ENCODE peak calls at places on chromosomes 5 and 9, in nine cellular contexts. S is Peyer's patch; Q is NCI-H748 treated with DMSO at 0.1 percent for 48 hours; M is COR-L47; W is coronary artery; G is nucleus accumbens; P is M059J; K is stimulated activated CD4-positive, alpha-beta T cell treated with anti-CD3 and anti-CD28 coated beads, Interleukin-2, amount 100 ng/mL, for 24 hours; J is pulmonary artery endothelial cell. F is an unnamed sample.

GRCh38 chr9:91746357-91746756 is 203.7 kb downstream of the ROR2 start:
- DNase-seq in S (no peak), Q (no peak), M (no peak), W (no peak), G (no peak), P (no peak), K (no peak), J (no peak), F (no peak)

GRCh38 chr9:112380102-112380581 is at the start of gene HSDL2:
- DNase-seq in S (no peak), Q (no peak), M (no peak), W (no peak), G (no peak), P (peak; percentile 54), K (no peak), J (no peak), F (peak; percentile 44)

GRCh38 chr9:38205279-38205678 is 136.3 kb upstream of the SHB start:
- DNase-seq in S (no peak), Q (no peak), M (no peak), W (no peak), G (no peak), P (peak; percentile 55), K (no peak), J (no peak), F (peak; percentile 78)

GRCh38 chr9:86300701-86301100 is 18.4 kb upstream of the ISCA1 start:
- DNase-seq in S (no peak), Q (no peak), M (no peak), W (no peak), G (no peak), P (no peak), K (no peak), J (no peak), F (no peak)

GRCh38 chr5:76787237-76787636 is 31.6 kb upstream of the F2RL1 start:
- DNase-seq in S (no peak), Q (no peak), M (no peak), W (peak; percentile 89), G (no peak), P (peak; percentile 63), K (no peak), J (no peak), F (peak; percentile 72)

GRCh38 chr5:65142511-65143011 is 339.2 kb downstream of the ADAMTS6 start:
- DNase-seq in S (no peak), Q (no peak), M (peak; percentile 35), W (no peak), G (no peak), P (peak; percentile 73), K (no peak), J (peak; percentile 20), F (peak; percentile 67)

GRCh38 chr9:129458155-129458661 is 162.7 kb downstream of the C9orf50 start:
- DNase-seq in S (no peak), Q (no peak), M (no peak), W (no peak), G (peak; percentile 30), P (peak; percentile 75), K (peak; percentile 46), J (no peak), F (no peak)

GRCh38 chr9:134624827-134625181 is 16.8 kb upstream of the COL5A1 start:
- DNase-seq in S (peak; percentile 28), Q (no peak), M (no peak), W (no peak), G (no peak), P (peak; percentile 95), K (no peak), J (no peak), F (peak; percentile 68)

GRCh38 chr5:132473608-132474007 is 17.0 kb downstream of the IRF1 start:
- DNase-seq in S (no peak), Q (no peak), M (no peak), W (no peak), G (no peak), P (no peak), K (no peak), J (no peak), F (no peak)

GRCh38 chr5:8227114-8227513 is 358.2 kb downstream of the MTRR start:
- DNase-seq in S (no peak), Q (no peak), M (no peak), W (no peak), G (no peak), P (no peak), K (no peak), J (no peak), F (no peak)

GRCh38 chr9:128249914-128250838 is 25.6 kb downstream of the GOLGA2 start:
- DNase-seq in S (peak; percentile 98), Q (peak; percentile 52), M (no peak), W (no peak), G (peak; percentile 42), P (no peak), K (peak; percentile 98), J (no peak), F (peak; percentile 84)

GRCh38 chr5:5080790-5081189 is 59.3 kb upstream of the ADAMTS16 start:
- DNase-seq in S (no peak), Q (no peak), M (no peak), W (no peak), G (no peak), P (no peak), K (no peak), J (no peak), F (peak; percentile 78)

GRCh38 chr5:158899201-158899600 is 200.5 kb downstream of the EBF1 start:
- DNase-seq in S (no peak), Q (no peak), M (no peak), W (no peak), G (no peak), P (no peak), K (no peak), J (no peak), F (no peak)

GRCh38 chr9:85186218-85186585 is 516.7 kb downstream of the NTRK2 start:
- DNase-seq in S (no peak), Q (no peak), M (no peak), W (no peak), G (no peak), P (peak; percentile 69), K (no peak), J (no peak), F (no peak)

GRCh38 chr5:153613143-153613542 is 122.7 kb downstream of the GRIA1 start:
- DNase-seq in S (no peak), Q (no peak), M (peak; percentile 15), W (no peak), G (no peak), P (peak; percentile 37), K (no peak), J (no peak), F (peak; percentile 42)

GRCh38 chr5:140351609-140352334 is 5.4 kb upstream of the HBEGF start:
- DNase-seq in S (no peak), Q (peak; percentile 43), M (peak; percentile 26), W (no peak), G (no peak), P (peak; percentile 74), K (peak; percentile 70), J (no peak), F (peak; percentile 77)

GRCh38 chr5:151864349-151864748 is 60.3 kb downstream of the GLRA1 start:
- DNase-seq in S (no peak), Q (no peak), M (no peak), W (no peak), G (no peak), P (no peak), K (no peak), J (no peak), F (no peak)

GRCh38 chr9:116095403-116095802 is 58.2 kb upstream of the PAPPA start:
- DNase-seq in S (no peak), Q (no peak), M (no peak), W (no peak), G (no peak), P (no peak), K (no peak), J (no peak), F (peak; percentile 76)

GRCh38 chr5:134138416-134139376 is 24.2 kb downstream of the TCF7 start:
- DNase-seq in S (no peak), Q (no peak), M (no peak), W (peak; percentile 64), G (no peak), P (peak; percentile 95), K (peak; percentile 76), J (no peak), F (peak; percentile 71)

GRCh38 chr9:135707449-135708138 is 5.6 kb downstream of the KCNT1 start:
- DNase-seq in S (no peak), Q (no peak), M (no peak), W (no peak), G (no peak), P (no peak), K (no peak), J (no peak), F (no peak)

GRCh38 chr5:129749101-129749500 is 1.2 kb downstream of the MINAR2 start:
- DNase-seq in S (no peak), Q (no peak), M (no peak), W (no peak), G (no peak), P (no peak), K (no peak), J (no peak), F (no peak)

GRCh38 chr9:120383999-120384924 is 195.7 kb downstream of the CDK5RAP2 start:
- DNase-seq in S (no peak), Q (peak; percentile 90), M (peak; percentile 83), W (no peak), G (no peak), P (peak; percentile 34), K (no peak), J (peak; percentile 17), F (peak; percentile 49)

GRCh38 chr9:98890256-98890655 is 53.5 kb upstream of the COL15A1 start:
- DNase-seq in S (no peak), Q (peak; percentile 41), M (peak; percentile 82), W (no peak), G (no peak), P (no peak), K (no peak), J (no peak), F (no peak)

GRCh38 chr5:9054821-9055589 is 490.9 kb downstream of the SEMA5A start:
- DNase-seq in S (no peak), Q (no peak), M (no peak), W (no peak), G (no peak), P (no peak), K (no peak), J (no peak), F (no peak)

GRCh38 chr5:38069360-38069759 is 189.0 kb upstream of the EGFLAM start:
- DNase-seq in S (no peak), Q (no peak), M (no peak), W (no peak), G (no peak), P (peak; percentile 11), K (no peak), J (no peak), F (peak; percentile 68)

GRCh38 chr9:80867731-80868130 is 821.6 kb downstream of the TLE1 start:
- DNase-seq in S (no peak), Q (no peak), M (no peak), W (no peak), G (no peak), P (peak; percentile 74), K (no peak), J (no peak), F (peak; percentile 8)

GRCh38 chr9:132056717-132057429 is 22.8 kb downstream of the MED27 start:
- DNase-seq in S (no peak), Q (no peak), M (no peak), W (no peak), G (no peak), P (no peak), K (no peak), J (no peak), F (peak; percentile 36)

GRCh38 chr9:135019224-135019623 is 68.2 kb upstream of the OLFM1 start:
- DNase-seq in S (peak; percentile 33), Q (no peak), M (no peak), W (no peak), G (no peak), P (no peak), K (no peak), J (no peak), F (no peak)

GRCh38 chr9:33795819-33796218 is 458 bp downstream of the PRSS3 start:
- DNase-seq in S (no peak), Q (no peak), M (no peak), W (no peak), G (no peak), P (no peak), K (no peak), J (no peak), F (no peak)

GRCh38 chr5:115939059-115939458 is 23.2 kb upstream of the LVRN start:
- DNase-seq in S (no peak), Q (no peak), M (no peak), W (no peak), G (no peak), P (peak; percentile 63), K (no peak), J (no peak), F (no peak)

GRCh38 chr5:66796306-66797292 is 200.4 kb downstream of the MAST4 start:
- DNase-seq in S (no peak), Q (peak; percentile 92), M (peak; percentile 61), W (no peak), G (no peak), P (peak; percentile 3), K (no peak), J (no peak), F (peak; percentile 11)

F was measured in kidney tubule cell.